ENCODE peak calls at places on chromosomes 2 and 18, in nine cellular contexts. One of them, this sample, is unnamed.

GRCh38 chr2:143034292-143035074 is 94.7 kb upstream of the ARHGAP15 start:
- DNase-seq in fibroblast of lung: peak; percentile 67
- DNase-seq in IMR-90: peak; percentile 82
- DNase-seq in cardiac muscle cell: peak; percentile 85
- DNase-seq in AG04450: peak; percentile 57
- DNase-seq in fibroblast of villous mesenchyme: peak; percentile 84
- DNase-seq in upper lobe of left lung: no peak
- DNase-seq in upper lobe of right lung: no peak
- DNase-seq in body of pancreas: peak; percentile 63
- DNase-seq in this sample: peak; percentile 80

GRCh38 chr18:32373995-32374394 is 96.7 kb downstream of the GAREM1 start:
- DNase-seq in body of pancreas: peak; percentile 65
- DNase-seq in fibroblast of lung: peak; percentile 49
- DNase-seq in fibroblast of villous mesenchyme: peak; percentile 42
- DNase-seq in upper lobe of right lung: no peak
- DNase-seq in IMR-90: peak; percentile 52
- DNase-seq in upper lobe of left lung: no peak
- DNase-seq in AG04450: no peak
- DNase-seq in cardiac muscle cell: peak; percentile 75
- DNase-seq in this sample: no peak

GRCh38 chr2:34107811-34108210 is 508.7 kb upstream of the FAM98A start:
- DNase-seq in cardiac muscle cell: no peak
- DNase-seq in IMR-90: no peak
- DNase-seq in AG04450: no peak
- DNase-seq in fibroblast of villous mesenchyme: no peak
- DNase-seq in upper lobe of left lung: no peak
- DNase-seq in upper lobe of right lung: no peak
- DNase-seq in body of pancreas: no peak
- DNase-seq in fibroblast of lung: peak; percentile 2
- DNase-seq in this sample: no peak

GRCh38 chr2:98608962-98609604 is 694 bp downstream of the UNC50 start:
- DNase-seq in fibroblast of villous mesenchyme: peak; percentile 59
- DNase-seq in body of pancreas: peak; percentile 35
- DNase-seq in cardiac muscle cell: peak; percentile 62
- DNase-seq in IMR-90: peak; percentile 58
- DNase-seq in upper lobe of left lung: peak; percentile 88
- DNase-seq in fibroblast of lung: peak; percentile 61
- DNase-seq in AG04450: no peak
- DNase-seq in upper lobe of right lung: peak; percentile 74
- DNase-seq in this sample: peak; percentile 56

GRCh38 chr2:240383871-240384700 is 51.4 kb upstream of the GPC1 start:
- DNase-seq in body of pancreas: no peak
- DNase-seq in upper lobe of left lung: peak; percentile 77
- DNase-seq in upper lobe of right lung: no peak
- DNase-seq in IMR-90: no peak
- DNase-seq in fibroblast of lung: no peak
- DNase-seq in cardiac muscle cell: no peak
- DNase-seq in fibroblast of villous mesenchyme: no peak
- DNase-seq in AG04450: no peak
- DNase-seq in this sample: no peak

GRCh38 chr2:84865181-84865783 is 15.6 kb downstream of the TRABD2A start:
- DNase-seq in fibroblast of lung: peak; percentile 26
- DNase-seq in IMR-90: peak; percentile 43
- DNase-seq in AG04450: no peak
- DNase-seq in upper lobe of left lung: no peak
- DNase-seq in fibroblast of villous mesenchyme: peak; percentile 27
- DNase-seq in body of pancreas: no peak
- DNase-seq in cardiac muscle cell: peak; percentile 55
- DNase-seq in upper lobe of right lung: no peak
- DNase-seq in this sample: peak; percentile 57

GRCh38 chr2:200810252-200810650 is 1.5 kb upstream of the BZW1 start:
- DNase-seq in body of pancreas: peak; percentile 39
- DNase-seq in upper lobe of left lung: no peak
- DNase-seq in cardiac muscle cell: peak; percentile 85
- DNase-seq in IMR-90: peak; percentile 93
- DNase-seq in upper lobe of right lung: no peak
- DNase-seq in AG04450: peak; percentile 72
- DNase-seq in fibroblast of villous mesenchyme: peak; percentile 78
- DNase-seq in fibroblast of lung: peak; percentile 87
- DNase-seq in this sample: peak; percentile 87

GRCh38 chr2:183782436-183782835 is 658.2 kb downstream of the NUP35 start:
- DNase-seq in IMR-90: no peak
- DNase-seq in fibroblast of villous mesenchyme: no peak
- DNase-seq in cardiac muscle cell: no peak
- DNase-seq in body of pancreas: peak; percentile 10
- DNase-seq in AG04450: no peak
- DNase-seq in fibroblast of lung: no peak
- DNase-seq in upper lobe of right lung: no peak
- DNase-seq in upper lobe of left lung: no peak
- DNase-seq in this sample: no peak

GRCh38 chr2:152627010-152627957 is 90.0 kb downstream of the PRPF40A start:
- DNase-seq in fibroblast of lung: peak; percentile 42
- DNase-seq in upper lobe of left lung: no peak
- DNase-seq in IMR-90: peak; percentile 55
- DNase-seq in cardiac muscle cell: peak; percentile 68
- DNase-seq in body of pancreas: no peak
- DNase-seq in upper lobe of right lung: no peak
- DNase-seq in AG04450: no peak
- DNase-seq in fibroblast of villous mesenchyme: peak; percentile 57
- DNase-seq in this sample: peak; percentile 69

GRCh38 chr2:215828528-215829184 is 184.7 kb downstream of the MREG start:
- DNase-seq in upper lobe of right lung: peak; percentile 75
- DNase-seq in cardiac muscle cell: peak; percentile 88
- DNase-seq in fibroblast of lung: peak; percentile 66
- DNase-seq in upper lobe of left lung: no peak
- DNase-seq in AG04450: no peak
- DNase-seq in body of pancreas: peak; percentile 39
- DNase-seq in fibroblast of villous mesenchyme: peak; percentile 63
- DNase-seq in IMR-90: peak; percentile 62
- DNase-seq in this sample: peak; percentile 56

GRCh38 chr18:25298853-25299274 is 53.1 kb downstream of the ZNF521 start:
- DNase-seq in upper lobe of right lung: no peak
- DNase-seq in fibroblast of lung: peak; percentile 93
- DNase-seq in body of pancreas: no peak
- DNase-seq in cardiac muscle cell: peak; percentile 82
- DNase-seq in fibroblast of villous mesenchyme: peak; percentile 94
- DNase-seq in AG04450: peak; percentile 88
- DNase-seq in upper lobe of left lung: no peak
- DNase-seq in IMR-90: peak; percentile 99
- DNase-seq in this sample: peak; percentile 86

GRCh38 chr2:165274698-165275097 is 35.5 kb downstream of the SCN2A start:
- DNase-seq in body of pancreas: peak; percentile 17
- DNase-seq in cardiac muscle cell: peak; percentile 13
- DNase-seq in fibroblast of villous mesenchyme: no peak
- DNase-seq in fibroblast of lung: peak; percentile 22
- DNase-seq in upper lobe of right lung: peak; percentile 83
- DNase-seq in IMR-90: no peak
- DNase-seq in upper lobe of left lung: no peak
- DNase-seq in AG04450: no peak
- DNase-seq in this sample: peak; percentile 5

GRCh38 chr2:48849770-48850169 is 94.2 kb upstream of the LHCGR start:
- DNase-seq in upper lobe of right lung: no peak
- DNase-seq in body of pancreas: no peak
- DNase-seq in fibroblast of villous mesenchyme: peak; percentile 12
- DNase-seq in IMR-90: peak; percentile 92
- DNase-seq in upper lobe of left lung: no peak
- DNase-seq in AG04450: peak; percentile 58
- DNase-seq in fibroblast of lung: peak; percentile 94
- DNase-seq in cardiac muscle cell: peak; percentile 71
- DNase-seq in this sample: peak; percentile 54

DNA sequence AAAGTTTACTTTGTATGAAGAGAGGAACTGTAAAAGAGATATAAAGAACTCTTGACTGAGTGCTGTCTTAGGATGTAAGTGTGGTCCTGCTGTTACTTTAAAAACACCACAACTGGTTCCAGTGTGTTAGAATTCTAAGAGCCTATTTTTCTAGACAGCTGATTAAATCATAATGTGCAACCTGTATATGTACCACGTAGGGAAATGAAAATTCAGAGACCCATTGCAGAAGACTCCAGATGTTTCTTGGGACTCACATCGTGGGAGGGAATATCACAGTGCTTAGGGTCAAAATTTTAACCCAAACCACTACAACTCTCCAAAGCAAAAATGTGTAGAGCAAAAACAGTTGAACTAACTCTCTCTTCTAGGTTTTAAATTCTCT is 173.1 kb upstream of the RBMS1 start:
- DNase-seq in IMR-90: no peak
- DNase-seq in upper lobe of left lung: no peak
- DNase-seq in fibroblast of villous mesenchyme: peak; percentile 79
- DNase-seq in fibroblast of lung: no peak
- DNase-seq in AG04450: peak; percentile 13
- DNase-seq in body of pancreas: no peak
- DNase-seq in cardiac muscle cell: peak; percentile 66
- DNase-seq in upper lobe of right lung: no peak
- DNase-seq in this sample: peak; percentile 44
- H3K4me3 ChIP-seq in IMR-90: peak overlapping the region; percentile 12
- H3K4me3 ChIP-seq in upper lobe of left lung: no peak overlapping the region
- H3K4me3 ChIP-seq in fibroblast of villous mesenchyme: peak overlapping the region; percentile 3
- H3K4me3 ChIP-seq in fibroblast of lung: peak overlapping the region; percentile 32
- H3K4me3 ChIP-seq in AG04450: peak overlapping the region; percentile 36
- H3K4me3 ChIP-seq in body of pancreas: no peak overlapping the region
- H3K4me3 ChIP-seq in cardiac muscle cell: no peak overlapping the region
- H3K4me3 ChIP-seq in upper lobe of right lung: no peak overlapping the region
- H3K4me3 ChIP-seq in this sample: peak overlapping the region; percentile 9

GRCh38 chr2:139813340-139813739 is 1033.2 kb upstream of the NXPH2 start:
- DNase-seq in IMR-90: no peak
- DNase-seq in cardiac muscle cell: no peak
- DNase-seq in body of pancreas: no peak
- DNase-seq in AG04450: no peak
- DNase-seq in fibroblast of lung: no peak
- DNase-seq in fibroblast of villous mesenchyme: no peak
- DNase-seq in upper lobe of right lung: no peak
- DNase-seq in upper lobe of left lung: no peak
- DNase-seq in this sample: no peak

GRCh38 chr2:139814458-139814857 is 1034.3 kb upstream of the NXPH2 start:
- DNase-seq in body of pancreas: no peak
- DNase-seq in fibroblast of villous mesenchyme: no peak
- DNase-seq in fibroblast of lung: no peak
- DNase-seq in upper lobe of right lung: no peak
- DNase-seq in cardiac muscle cell: no peak
- DNase-seq in AG04450: no peak
- DNase-seq in IMR-90: no peak
- DNase-seq in upper lobe of left lung: no peak
- DNase-seq in this sample: no peak
- TF ChIP-seq CTCF in body of pancreas: no peak
- TF ChIP-seq CTCF in fibroblast of villous mesenchyme: no peak
- TF ChIP-seq CTCF in fibroblast of lung: no peak
- TF ChIP-seq CTCF in upper lobe of right lung: no peak
- TF ChIP-seq CTCF in cardiac muscle cell: no peak
- TF ChIP-seq CTCF in AG04450: no peak
- TF ChIP-seq CTCF in IMR-90: no peak
- TF ChIP-seq CTCF in upper lobe of left lung: no peak
- TF ChIP-seq CTCF in this sample: no peak

GRCh38 chr2:5123597-5124196 is 568.5 kb upstream of the SOX11 start:
- DNase-seq in upper lobe of left lung: no peak
- DNase-seq in upper lobe of right lung: no peak
- DNase-seq in fibroblast of villous mesenchyme: no peak
- DNase-seq in body of pancreas: no peak
- DNase-seq in cardiac muscle cell: no peak
- DNase-seq in IMR-90: no peak
- DNase-seq in AG04450: no peak
- DNase-seq in fibroblast of lung: no peak
- DNase-seq in this sample: no peak

GRCh38 chr2:5121106-5121505 is 571.1 kb upstream of the SOX11 start:
- DNase-seq in IMR-90: no peak
- DNase-seq in upper lobe of left lung: peak; percentile 29
- DNase-seq in fibroblast of lung: no peak
- DNase-seq in upper lobe of right lung: no peak
- DNase-seq in body of pancreas: no peak
- DNase-seq in AG04450: no peak
- DNase-seq in cardiac muscle cell: no peak
- DNase-seq in fibroblast of villous mesenchyme: no peak
- DNase-seq in this sample: no peak

GRCh38 chr2:5125017-5125730 is 567.0 kb upstream of the SOX11 start:
- DNase-seq in fibroblast of villous mesenchyme: no peak
- DNase-seq in upper lobe of right lung: no peak
- DNase-seq in upper lobe of left lung: no peak
- DNase-seq in AG04450: no peak
- DNase-seq in cardiac muscle cell: no peak
- DNase-seq in fibroblast of lung: no peak
- DNase-seq in body of pancreas: no peak
- DNase-seq in IMR-90: no peak
- DNase-seq in this sample: no peak

GRCh38 chr2:5121677-5122076 is 570.5 kb upstream of the SOX11 start:
- DNase-seq in body of pancreas: no peak
- DNase-seq in upper lobe of left lung: no peak
- DNase-seq in upper lobe of right lung: no peak
- DNase-seq in AG04450: no peak
- DNase-seq in cardiac muscle cell: no peak
- DNase-seq in fibroblast of villous mesenchyme: no peak
- DNase-seq in IMR-90: no peak
- DNase-seq in fibroblast of lung: no peak
- DNase-seq in this sample: no peak
- H3K4me3 ChIP-seq in body of pancreas: no peak overlapping the region
- H3K4me3 ChIP-seq in upper lobe of left lung: no peak overlapping the region
- H3K4me3 ChIP-seq in upper lobe of right lung: no peak overlapping the region
- H3K4me3 ChIP-seq in AG04450: no peak overlapping the region
- H3K4me3 ChIP-seq in cardiac muscle cell: no peak overlapping the region
- H3K4me3 ChIP-seq in fibroblast of villous mesenchyme: no peak overlapping the region
- H3K4me3 ChIP-seq in IMR-90: no peak overlapping the region
- H3K4me3 ChIP-seq in fibroblast of lung: no peak overlapping the region
- H3K4me3 ChIP-seq in this sample: no peak overlapping the region

DNA sequence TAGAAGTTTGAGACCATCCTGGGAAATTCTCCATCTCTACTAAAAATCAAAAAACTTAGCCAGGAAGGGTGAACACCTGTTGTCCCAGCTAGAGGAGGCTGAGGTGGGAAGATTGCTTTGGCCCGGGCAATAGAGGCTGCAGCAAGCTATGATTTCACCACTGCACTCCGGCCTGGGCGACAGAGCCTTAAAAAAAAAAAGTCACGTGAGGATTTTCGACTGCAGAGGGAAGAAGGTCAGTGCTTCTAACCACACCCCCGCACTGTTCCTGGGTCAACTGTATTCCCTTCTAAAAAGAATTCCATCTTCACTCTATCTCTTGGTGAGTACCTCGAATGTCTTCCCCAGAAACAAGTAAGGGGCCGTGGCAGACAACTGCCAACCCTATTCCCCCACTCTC is 31.3 kb downstream of the ADAM17 start:
- DNase-seq in fibroblast of lung: no peak
- DNase-seq in IMR-90: no peak
- DNase-seq in AG04450: no peak
- DNase-seq in upper lobe of left lung: no peak
- DNase-seq in fibroblast of villous mesenchyme: no peak
- DNase-seq in cardiac muscle cell: no peak
- DNase-seq in upper lobe of right lung: no peak
- DNase-seq in body of pancreas: no peak
- DNase-seq in this sample: no peak
- TF ChIP-seq CTCF in fibroblast of lung: no peak
- TF ChIP-seq CTCF in IMR-90: no peak
- TF ChIP-seq CTCF in AG04450: no peak
- TF ChIP-seq CTCF in upper lobe of left lung: no peak
- TF ChIP-seq CTCF in fibroblast of villous mesenchyme: no peak
- TF ChIP-seq CTCF in cardiac muscle cell: no peak
- TF ChIP-seq CTCF in upper lobe of right lung: no peak
- TF ChIP-seq CTCF in body of pancreas: no peak
- TF ChIP-seq CTCF in this sample: no peak

This sample was measured in AG10803.